ENCODE peak calls at places on chromosome 2, in four cellular contexts. One of them, this sample, is unnamed.

GRCh38 chr2:222582931-222583330 is 73.0 kb downstream of the FARSB start:
- DNase-seq in GM12865: peak; percentile 21
- DNase-seq in mammary epithelial cell: no peak
- DNase-seq in cardiac fibroblast: peak; percentile 27
- DNase-seq in this sample: no peak

GRCh38 chr2:48829036-48829435 is 73.5 kb upstream of the LHCGR start:
- DNase-seq in GM12865: no peak
- DNase-seq in mammary epithelial cell: peak; percentile 23
- DNase-seq in cardiac fibroblast: peak; percentile 56
- DNase-seq in this sample: no peak

GRCh38 chr2:48600204-48600813 is 17.3 kb upstream of the GTF2A1L start:
- DNase-seq in GM12865: peak; percentile 37
- DNase-seq in mammary epithelial cell: peak; percentile 32
- DNase-seq in cardiac fibroblast: peak; percentile 69
- DNase-seq in this sample: peak; percentile 10

GRCh38 chr2:241035818-241036396 is 37.5 kb downstream of the SNED1 start:
- DNase-seq in GM12865: no peak
- DNase-seq in mammary epithelial cell: no peak
- DNase-seq in cardiac fibroblast: no peak
- DNase-seq in this sample: no peak

GRCh38 chr2:144995482-144995881 is 475.6 kb upstream of the ZEB2 start:
- DNase-seq in GM12865: no peak
- DNase-seq in mammary epithelial cell: no peak
- DNase-seq in cardiac fibroblast: peak; percentile 47
- DNase-seq in this sample: peak; percentile 46

GRCh38 chr2:18118703-18119102 is 240.2 kb downstream of the KCNS3 start:
- DNase-seq in GM12865: no peak
- DNase-seq in mammary epithelial cell: no peak
- DNase-seq in cardiac fibroblast: no peak
- DNase-seq in this sample: no peak

GRCh38 chr2:26854283-26854827 is 6.4 kb downstream of the DPYSL5 start:
- DNase-seq in GM12865: no peak
- DNase-seq in mammary epithelial cell: no peak
- DNase-seq in cardiac fibroblast: no peak
- DNase-seq in this sample: no peak

GRCh38 chr2:69177063-69177771 is 164.2 kb downstream of the ANTXR1 start:
- DNase-seq in GM12865: no peak
- DNase-seq in mammary epithelial cell: peak; percentile 23
- DNase-seq in cardiac fibroblast: peak; percentile 96
- DNase-seq in this sample: peak; percentile 94

GRCh38 chr2:189613077-189613636 is 32.6 kb upstream of the SLC40A1 start:
- DNase-seq in GM12865: no peak
- DNase-seq in mammary epithelial cell: no peak
- DNase-seq in cardiac fibroblast: peak; percentile 89
- DNase-seq in this sample: peak; percentile 44

GRCh38 chr2:160221391-160222276 is 21.6 kb upstream of the ITGB6 start:
- DNase-seq in GM12865: no peak
- DNase-seq in mammary epithelial cell: peak; percentile 77
- DNase-seq in cardiac fibroblast: peak; percentile 55
- DNase-seq in this sample: no peak

GRCh38 chr2:138421971-138422335 is 79.6 kb upstream of the SPOPL start:
- DNase-seq in GM12865: no peak
- DNase-seq in mammary epithelial cell: peak; percentile 91
- DNase-seq in cardiac fibroblast: peak; percentile 88
- DNase-seq in this sample: peak; percentile 77

GRCh38 chr2:189580267-189580661 is 322 bp downstream of the SLC40A1 start:
- DNase-seq in GM12865: no peak
- DNase-seq in mammary epithelial cell: no peak
- DNase-seq in cardiac fibroblast: no peak
- DNase-seq in this sample: no peak

GRCh38 chr2:19651466-19651865 is 250.3 kb downstream of the TTC32 start:
- DNase-seq in GM12865: no peak
- DNase-seq in mammary epithelial cell: no peak
- DNase-seq in cardiac fibroblast: no peak
- DNase-seq in this sample: no peak

GRCh38 chr2:189328451-189329249 is 112.6 kb upstream of the WDR75 start:
- DNase-seq in GM12865: no peak
- DNase-seq in mammary epithelial cell: no peak
- DNase-seq in cardiac fibroblast: peak; percentile 79
- DNase-seq in this sample: no peak

GRCh38 chr2:222864296-222864695 is 3.5 kb downstream of the ACSL3 start:
- DNase-seq in GM12865: no peak
- DNase-seq in mammary epithelial cell: peak; percentile 46
- DNase-seq in cardiac fibroblast: peak; percentile 87
- DNase-seq in this sample: no peak

GRCh38 chr2:204825054-204825453 is 279.8 kb downstream of the PARD3B start:
- DNase-seq in GM12865: no peak
- DNase-seq in mammary epithelial cell: no peak
- DNase-seq in cardiac fibroblast: peak; percentile 54
- DNase-seq in this sample: no peak